ENCODE peak calls at places on chromosomes 13 and 19, in eight cellular contexts. One of them, this sample, is unnamed.

GRCh38 chr13:48853381-48854102 is 122.2 kb upstream of the FNDC3A start:
- DNase-seq in psoas muscle: no peak
- DNase-seq in lower lobe of right lung: no peak
- DNase-seq in right atrium auricular region: no peak
- DNase-seq in thoracic aorta: peak
- DNase-seq in Calu3: no peak
- DNase-seq in GOT3: no peak
- DNase-seq in posterior cingulate gyrus: no peak
- DNase-seq in this sample: no peak

GRCh38 chr13:99792079-99792921 is 179.3 kb downstream of the ZIC5 start:
- DNase-seq in psoas muscle: no peak
- DNase-seq in thoracic aorta: no peak
- DNase-seq in posterior cingulate gyrus: no peak
- DNase-seq in GOT3: no peak
- DNase-seq in right atrium auricular region: no peak
- DNase-seq in lower lobe of right lung: no peak
- DNase-seq in Calu3: no peak
- DNase-seq in this sample: no peak

GRCh38 chr13:91868351-91868750 is 469.9 kb downstream of the GPC5 start:
- DNase-seq in thoracic aorta: no peak
- DNase-seq in GOT3: no peak
- DNase-seq in right atrium auricular region: no peak
- DNase-seq in posterior cingulate gyrus: no peak
- DNase-seq in psoas muscle: no peak
- DNase-seq in Calu3: no peak
- DNase-seq in lower lobe of right lung: no peak
- DNase-seq in this sample: no peak

GRCh38 chr19:5695649-5696195 is 5.6 kb downstream of the RPL36 start:
- DNase-seq in Calu3: no peak
- DNase-seq in posterior cingulate gyrus: no peak
- DNase-seq in psoas muscle: no peak
- DNase-seq in lower lobe of right lung: no peak
- DNase-seq in thoracic aorta: no peak
- DNase-seq in right atrium auricular region: no peak
- DNase-seq in GOT3: no peak
- DNase-seq in this sample: no peak

GRCh38 chr19:51372649-51373504 is at the start of gene NKG7:
- DNase-seq in Calu3: no peak
- DNase-seq in right atrium auricular region: no peak
- DNase-seq in lower lobe of right lung: no peak
- DNase-seq in thoracic aorta: no peak
- DNase-seq in posterior cingulate gyrus: no peak
- DNase-seq in psoas muscle: no peak
- DNase-seq in GOT3: no peak
- DNase-seq in this sample: no peak

GRCh38 chr19:42091300-42092266 is 15.6 kb downstream of the ZNF574 start:
- DNase-seq in GOT3: no peak
- DNase-seq in thoracic aorta: no peak
- DNase-seq in posterior cingulate gyrus: no peak
- DNase-seq in right atrium auricular region: no peak
- DNase-seq in psoas muscle: no peak
- DNase-seq in Calu3: peak
- DNase-seq in lower lobe of right lung: no peak
- DNase-seq in this sample: peak

GRCh38 chr13:45717324-45717723 is 15.2 kb downstream of the CBY2 start:
- DNase-seq in lower lobe of right lung: no peak
- DNase-seq in psoas muscle: no peak
- DNase-seq in Calu3: no peak
- DNase-seq in posterior cingulate gyrus: no peak
- DNase-seq in right atrium auricular region: no peak
- DNase-seq in GOT3: no peak
- DNase-seq in thoracic aorta: no peak
- DNase-seq in this sample: no peak

GRCh38 chr13:109989686-109990085 is 203.3 kb upstream of the IRS2 start:
- DNase-seq in lower lobe of right lung: no peak
- DNase-seq in psoas muscle: no peak
- DNase-seq in posterior cingulate gyrus: no peak
- DNase-seq in thoracic aorta: no peak
- DNase-seq in right atrium auricular region: peak
- DNase-seq in Calu3: no peak
- DNase-seq in GOT3: no peak
- DNase-seq in this sample: no peak

GRCh38 chr13:23963184-23963931 is 66.1 kb upstream of the C1QTNF9B start:
- DNase-seq in right atrium auricular region: no peak
- DNase-seq in GOT3: no peak
- DNase-seq in Calu3: no peak
- DNase-seq in lower lobe of right lung: no peak
- DNase-seq in psoas muscle: no peak
- DNase-seq in posterior cingulate gyrus: no peak
- DNase-seq in thoracic aorta: no peak
- DNase-seq in this sample: no peak

GRCh38 chr13:23450340-23451046 is 17.0 kb upstream of the SACS start:
- DNase-seq in psoas muscle: peak
- DNase-seq in posterior cingulate gyrus: no peak
- DNase-seq in GOT3: no peak
- DNase-seq in thoracic aorta: no peak
- DNase-seq in Calu3: no peak
- DNase-seq in lower lobe of right lung: no peak
- DNase-seq in right atrium auricular region: no peak
- DNase-seq in this sample: no peak

GRCh38 chr19:18089726-18090125 is 3.0 kb upstream of the IL12RB1 start:
- DNase-seq in Calu3: no peak
- DNase-seq in psoas muscle: no peak
- DNase-seq in lower lobe of right lung: no peak
- DNase-seq in thoracic aorta: no peak
- DNase-seq in posterior cingulate gyrus: peak
- DNase-seq in GOT3: no peak
- DNase-seq in right atrium auricular region: no peak
- DNase-seq in this sample: no peak

GRCh38 chr13:75357576-75358295 is 124.2 kb downstream of the TBC1D4 start:
- DNase-seq in posterior cingulate gyrus: no peak
- DNase-seq in Calu3: peak
- DNase-seq in right atrium auricular region: no peak
- DNase-seq in GOT3: no peak
- DNase-seq in thoracic aorta: no peak
- DNase-seq in psoas muscle: no peak
- DNase-seq in lower lobe of right lung: no peak
- DNase-seq in this sample: peak

GRCh38 chr19:45790942-45791341 is 1.7 kb downstream of the DMWD start:
- DNase-seq in thoracic aorta: no peak
- DNase-seq in lower lobe of right lung: no peak
- DNase-seq in right atrium auricular region: no peak
- DNase-seq in posterior cingulate gyrus: no peak
- DNase-seq in psoas muscle: no peak
- DNase-seq in Calu3: no peak
- DNase-seq in GOT3: no peak
- DNase-seq in this sample: no peak

GRCh38 chr19:2167896-2168618 is 4.3 kb downstream of the DOT1L start:
- DNase-seq in GOT3: no peak
- DNase-seq in right atrium auricular region: peak
- DNase-seq in lower lobe of right lung: peak
- DNase-seq in Calu3: no peak
- DNase-seq in psoas muscle: peak
- DNase-seq in posterior cingulate gyrus: peak
- DNase-seq in thoracic aorta: peak
- DNase-seq in this sample: peak

GRCh38 chr19:14517446-14517839 is 754 bp downstream of the DNAJB1 start:
- DNase-seq in posterior cingulate gyrus: no peak
- DNase-seq in thoracic aorta: no peak
- DNase-seq in Calu3: no peak
- DNase-seq in lower lobe of right lung: no peak
- DNase-seq in GOT3: no peak
- DNase-seq in right atrium auricular region: no peak
- DNase-seq in psoas muscle: no peak
- DNase-seq in this sample: peak

GRCh38 chr13:110308377-110309158 is 1.5 kb downstream of the COL4A2 start:
- DNase-seq in psoas muscle: no peak
- DNase-seq in thoracic aorta: no peak
- DNase-seq in lower lobe of right lung: no peak
- DNase-seq in right atrium auricular region: peak
- DNase-seq in posterior cingulate gyrus: no peak
- DNase-seq in GOT3: no peak
- DNase-seq in Calu3: no peak
- DNase-seq in this sample: no peak